ENCODE peak calls at places on chromosomes 6 and 20, in ten cellular contexts. E is PC-3, L is GM23248, I is HCT116, S is GM23338, H is MM.1S, W is hepatocyte, K is SK-N-SH, M is Karpas-422, P is PC-9. A is an unnamed sample. For H3K9me2, the result is how much of the 10 kb centered on the place peaks cover.

GRCh38 chr20:44022464-44022863 is 107.8 kb downstream of the TOX2 start:
- DNase-seq in E (no peak), L (no peak), I (no peak), S (no peak), H (no peak), W (no peak), K (no peak), M (no peak), P (no peak), A (no peak)

GRCh38 chr6:113490356-113490755 is 366.8 kb upstream of the MARCKS start:
- DNase-seq in E (peak), L (peak), I (no peak), S (no peak), H (no peak), W (no peak), K (no peak), M (no peak), P (peak), A (no peak)

GRCh38 chr6:112936476-112936875 is 589.3 kb downstream of the RFPL4B start:
- DNase-seq in E (no peak), L (peak), I (no peak), S (no peak), H (no peak), W (no peak), K (no peak), M (no peak), P (no peak), A (no peak)

GRCh38 chr20:16599257-16599656 is 26.0 kb upstream of the KIF16B start:
- DNase-seq in E (no peak), L (no peak), I (no peak), S (no peak), H (no peak), W (no peak), K (no peak), M (no peak), P (no peak), A (no peak)

GRCh38 chr20:16571333-16571732 is 1.9 kb downstream of the KIF16B start:
- DNase-seq in E (no peak), L (no peak), I (no peak), S (no peak), H (no peak), W (no peak), K (no peak), M (no peak), P (no peak), A (no peak)

GRCh38 chr6:2565499-2565898 is 185.2 kb downstream of the MYLK4 start:
- DNase-seq in E (peak), L (no peak), I (no peak), S (no peak), H (no peak), W (no peak), K (no peak), M (no peak), P (no peak), A (no peak)

GRCh38 chr6:147161974-147162495 is 42.2 kb upstream of the STXBP5 start:
- DNase-seq in E (peak), L (peak), I (no peak), S (no peak), H (no peak), W (peak), K (no peak), M (no peak), P (no peak), A (no peak)

GRCh38 chr20:32909896-32910571 is 51.3 kb downstream of the EFCAB8 start:
- DNase-seq in E (no peak), L (no peak), I (no peak), S (no peak), H (no peak), W (no peak), K (no peak), M (no peak), P (no peak), A (no peak)

GRCh38 chr20:62980970-62981369 is 25.8 kb downstream of the BHLHE23 start:
- DNase-seq in E (peak), L (peak), I (no peak), S (peak), H (no peak), W (no peak), K (peak), M (no peak), P (no peak), A (peak)

GRCh38 chr20:46775826-46776225 is 66.4 kb downstream of the SLC2A10 start:
- DNase-seq in E (no peak), L (no peak), I (no peak), S (no peak), H (no peak), W (no peak), K (no peak), M (no peak), P (no peak), A (no peak)

GRCh38 chr20:59933296-59933848 is at the start of gene SYCP2:
- DNase-seq in E (no peak), L (peak), I (no peak), S (peak), H (no peak), W (peak), K (peak), M (no peak), P (no peak), A (no peak)

GRCh38 chr6:28580484-28580883 is 54.8 kb downstream of the GPX5 start:
- DNase-seq in E (peak), L (peak), I (no peak), S (no peak), H (peak), W (no peak), K (no peak), M (peak), P (no peak), A (no peak)

GRCh38 chr6:80366721-80367120 is 260.2 kb downstream of the BCKDHB start:
- DNase-seq in E (no peak), L (no peak), I (no peak), S (no peak), H (no peak), W (peak), K (peak), M (no peak), P (no peak), A (no peak)

GRCh38 chr20:41191562-41192500 is 54.5 kb downstream of the PLCG1 start:
- DNase-seq in E (no peak), L (no peak), I (no peak), S (no peak), H (no peak), W (no peak), K (no peak), M (no peak), P (no peak), A (no peak)

GRCh38 chr6:128827675-128828464 is 55.1 kb upstream of the LAMA2 start:
- DNase-seq in E (no peak), L (peak), I (no peak), S (no peak), H (no peak), W (no peak), K (no peak), M (no peak), P (no peak), A (no peak)

GRCh38 chr6:46521464-46521971 is 30.3 kb upstream of the RCAN2 start:
- DNase-seq in E (no peak), L (peak), I (no peak), S (no peak), H (no peak), W (no peak), K (no peak), M (no peak), P (no peak), A (no peak)

GRCh38 chr6:1312193-1312443 is 220 bp downstream of the FOXQ1 start:
- DNase-seq in E (no peak), L (no peak), I (no peak), S (no peak), H (no peak), W (no peak), K (peak), M (no peak), P (no peak), A (no peak)

GRCh38 chr6:99241905-99242534 is 107.5 kb downstream of the FAXC start:
- DNase-seq in E (peak), L (peak), I (peak), S (peak), H (peak), W (peak), K (peak), M (peak), P (no peak), A (peak)

GRCh38 chr20:17142666-17143065 is 84.2 kb upstream of the PCSK2 start:
- DNase-seq in E (no peak), L (no peak), I (no peak), S (no peak), H (no peak), W (peak), K (no peak), M (no peak), P (no peak), A (no peak)

GRCh38 chr20:662289-663192 is 9.5 kb upstream of the SRXN1 start:
- DNase-seq in E (no peak), L (no peak), I (no peak), S (no peak), H (no peak), W (no peak), K (no peak), M (no peak), P (no peak), A (no peak)

DNA sequence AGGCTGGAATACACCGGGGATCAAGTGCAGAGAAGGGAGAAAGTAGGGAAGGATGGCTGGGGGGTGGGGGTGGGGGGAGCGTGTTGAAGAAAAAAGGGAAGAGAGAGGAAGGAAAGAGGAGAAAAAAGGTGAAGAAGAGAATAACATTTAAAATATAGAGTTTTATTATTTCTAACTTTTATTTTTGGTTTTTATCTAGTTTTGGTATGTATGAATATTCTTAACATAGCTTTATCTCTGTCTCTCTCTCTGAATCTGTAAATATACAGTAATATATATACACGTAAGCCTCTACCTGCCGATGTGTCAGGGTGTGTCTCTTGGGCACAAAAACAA is 30.0 kb downstream of the HLA-F start:
- DNase-seq in E (no peak), L (no peak), I (no peak), S (no peak), H (no peak), W (no peak), K (no peak), M (no peak), P (no peak), A (no peak)
- H3K9me2 ChIP-seq in E (under half), L (under half), I (under half), S (under half), H (under half), W (under half), K (under half), M (under half), P (under half), A (under half)

GRCh38 chr6:26202201-26202611 is 115.0 kb downstream of the HFE start:
- DNase-seq in E (no peak), L (no peak), I (no peak), S (no peak), H (no peak), W (no peak), K (no peak), M (no peak), P (no peak), A (peak)

GRCh38 chr6:26199773-26200728 is 112.8 kb downstream of the HFE start:
- DNase-seq in E (peak), L (peak), I (peak), S (peak), H (peak), W (peak), K (no peak), M (no peak), P (peak), A (peak)

GRCh38 chr6:26199057-26199772 is 112.0 kb downstream of the HFE start:
- DNase-seq in E (peak), L (peak), I (peak), S (peak), H (peak), W (peak), K (peak), M (peak), P (peak), A (peak)

GRCh38 chr6:26202811-26203583 is 115.8 kb downstream of the HFE start:
- DNase-seq in E (no peak), L (no peak), I (no peak), S (no peak), H (no peak), W (no peak), K (no peak), M (no peak), P (no peak), A (peak)

DNA sequence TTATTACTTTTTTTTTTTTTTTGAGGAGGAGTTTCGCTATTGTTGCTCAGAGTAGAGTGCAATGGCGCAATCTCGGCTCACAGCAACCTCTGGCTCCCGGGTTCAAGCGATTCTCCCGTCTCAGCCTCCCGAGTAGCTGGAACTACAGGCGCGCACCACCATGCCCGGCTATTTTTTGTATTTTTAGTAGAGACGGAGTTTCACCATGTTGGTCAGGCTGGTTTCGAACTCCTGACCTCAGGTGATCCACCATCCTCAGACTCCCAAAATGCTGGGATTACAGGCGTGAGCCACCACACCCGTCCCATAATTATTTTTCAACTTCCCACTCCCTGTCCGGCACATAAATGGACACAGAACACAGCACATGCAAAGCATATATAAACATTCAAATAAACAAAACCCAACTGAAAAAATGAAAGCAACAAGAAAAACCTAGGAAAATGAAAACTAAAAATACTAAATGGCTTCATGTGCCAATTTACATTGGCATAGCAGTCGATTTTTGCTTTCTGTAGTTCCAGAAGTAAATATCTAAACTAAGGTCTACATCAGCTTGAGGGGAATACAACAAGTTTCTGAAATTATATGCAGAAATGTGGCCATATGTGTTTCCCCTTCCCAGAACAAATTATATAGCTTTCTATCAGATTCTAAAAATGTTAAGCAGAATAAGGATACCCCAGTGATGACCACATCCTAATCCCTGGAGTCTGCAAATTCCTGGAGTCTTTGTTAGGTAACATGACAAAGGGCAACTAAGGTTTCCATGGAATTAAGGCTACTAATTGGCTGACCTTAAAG is 113.9 kb downstream of the HFE start:
- DNase-seq in E (no peak), L (no peak), I (no peak), S (peak), H (no peak), W (no peak), K (no peak), M (no peak), P (no peak), A (peak)
- H3K4me3 ChIP-seq in E (no peak), L (no peak), I (no peak), S (peak), H (no peak), W (no peak), K (no peak), M (no peak), P (no peak), A (no peak)

DNA sequence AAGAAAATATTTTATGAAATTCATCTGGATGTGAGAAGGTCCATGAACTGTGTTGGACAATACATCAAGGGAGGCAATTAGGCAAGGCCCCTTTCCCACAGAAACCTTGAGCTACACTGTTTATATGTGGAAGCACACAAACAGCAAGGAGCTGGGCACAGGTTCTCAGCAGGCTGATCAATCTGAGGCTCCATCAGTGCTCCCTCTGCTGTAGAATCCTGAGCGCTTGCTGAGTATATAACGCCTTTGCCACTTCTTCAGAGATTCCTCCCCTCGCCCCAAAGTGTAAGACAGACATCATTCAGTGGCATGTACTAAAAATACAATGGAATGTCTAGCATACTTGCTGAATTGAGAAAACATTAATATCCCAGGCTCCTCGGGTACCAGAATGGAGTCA is 146.9 kb downstream of the PRKN start:
- DNase-seq in E (no peak), L (no peak), I (no peak), S (no peak), H (no peak), W (no peak), K (no peak), M (no peak), P (no peak), A (no peak)
- H3K9me2 ChIP-seq in E (under half), L (under half), I (under half), S (under half), H (under half), W (under half), K (under half), M (under half), P (under half), A (under half)

GRCh38 chr6:11710221-11710836 is 68.3 kb downstream of the ADTRP start:
- DNase-seq in E (no peak), L (no peak), I (no peak), S (no peak), H (no peak), W (no peak), K (peak), M (no peak), P (no peak), A (no peak)
- H3K4me3 ChIP-seq in E (no peak), L (no peak), I (no peak), S (no peak), H (no peak), W (no peak), K (no peak), M (no peak), P (no peak), A (no peak)

GRCh38 chr20:58832442-58832841 is 18.3 kb downstream of the GNAS-AS1 start:
- DNase-seq in E (no peak), L (no peak), I (no peak), S (no peak), H (no peak), W (no peak), K (no peak), M (no peak), P (no peak), A (no peak)

GRCh38 chr20:58838174-58838573 is 12.5 kb downstream of the GNAS-AS1 start:
- DNase-seq in E (no peak), L (no peak), I (no peak), S (no peak), H (no peak), W (no peak), K (no peak), M (no peak), P (no peak), A (no peak)

GRCh38 chr20:58837717-58838116 is 13.0 kb downstream of the GNAS-AS1 start:
- DNase-seq in E (no peak), L (no peak), I (no peak), S (no peak), H (no peak), W (no peak), K (no peak), M (no peak), P (no peak), A (no peak)

GRCh38 chr20:58833921-58834320 is 16.8 kb downstream of the GNAS-AS1 start:
- DNase-seq in E (no peak), L (no peak), I (no peak), S (no peak), H (no peak), W (no peak), K (no peak), M (no peak), P (no peak), A (no peak)

GRCh38 chr20:58835231-58835630 is 15.5 kb downstream of the GNAS-AS1 start:
- DNase-seq in E (no peak), L (no peak), I (no peak), S (no peak), H (no peak), W (no peak), K (no peak), M (no peak), P (no peak), A (no peak)
- H3K9me2 ChIP-seq in E (under half), L (under half), I (under half), S (under half), H (under half), W (under half), K (under half), M (under half), P (under half), A (under half)